ENCODE peak calls at places on chromosome 3, in ten cellular contexts. F, X, R, H, W, A, T, V, K and P are unnamed samples.

GRCh38 chr3:7957024-7957423 is 544.6 kb upstream of the LMCD1 start:
- DNase-seq in F (no peak), X (no peak), R (no peak), H (no peak), W (no peak), A (no peak), T (no peak), V (no peak), K (no peak), P (no peak)

GRCh38 chr3:55604414-55604813 is 117.3 kb upstream of the WNT5A start:
- DNase-seq in F (no peak), X (no peak), R (no peak), H (no peak), W (no peak), A (no peak), T (no peak), V (no peak), K (no peak), P (no peak)

GRCh38 chr3:123229145-123229544 is 27.4 kb downstream of the SEC22A start:
- DNase-seq in F (no peak), X (no peak), R (no peak), H (no peak), W (no peak), A (no peak), T (no peak), V (peak; percentile 2), K (no peak), P (no peak)

GRCh38 chr3:4738737-4739274 is 240.4 kb upstream of the BHLHE40 start:
- DNase-seq in F (no peak), X (no peak), R (no peak), H (no peak), W (no peak), A (no peak), T (no peak), V (no peak), K (no peak), P (no peak)

GRCh38 chr3:37144806-37145205 is 29.6 kb downstream of the LRRFIP2 start:
- DNase-seq in F (no peak), X (no peak), R (peak; percentile 30), H (no peak), W (no peak), A (no peak), T (no peak), V (no peak), K (no peak), P (no peak)

GRCh38 chr3:43584043-43584826 is 37.6 kb downstream of the ANO10 start:
- DNase-seq in F (no peak), X (no peak), R (no peak), H (no peak), W (no peak), A (no peak), T (no peak), V (peak; percentile 65), K (no peak), P (no peak)

GRCh38 chr3:162547321-162547720 is 1050.7 kb downstream of the OTOL1 start:
- DNase-seq in F (no peak), X (no peak), R (no peak), H (no peak), W (no peak), A (no peak), T (no peak), V (no peak), K (no peak), P (no peak)

GRCh38 chr3:37320276-37320675 is 145.9 kb upstream of the LRRFIP2 start:
- DNase-seq in F (no peak), X (no peak), R (no peak), H (no peak), W (no peak), A (no peak), T (no peak), V (no peak), K (no peak), P (no peak)

GRCh38 chr3:135516143-135516542 is 449.4 kb upstream of the PPP2R3A start:
- DNase-seq in F (no peak), X (no peak), R (peak; percentile 4), H (no peak), W (no peak), A (no peak), T (peak; percentile 84), V (peak; percentile 41), K (no peak), P (no peak)

GRCh38 chr3:135513106-135514063 is 452.1 kb upstream of the PPP2R3A start:
- DNase-seq in F (no peak), X (no peak), R (no peak), H (no peak), W (peak; percentile 67), A (no peak), T (peak; percentile 80), V (peak; percentile 76), K (no peak), P (no peak)

DNA sequence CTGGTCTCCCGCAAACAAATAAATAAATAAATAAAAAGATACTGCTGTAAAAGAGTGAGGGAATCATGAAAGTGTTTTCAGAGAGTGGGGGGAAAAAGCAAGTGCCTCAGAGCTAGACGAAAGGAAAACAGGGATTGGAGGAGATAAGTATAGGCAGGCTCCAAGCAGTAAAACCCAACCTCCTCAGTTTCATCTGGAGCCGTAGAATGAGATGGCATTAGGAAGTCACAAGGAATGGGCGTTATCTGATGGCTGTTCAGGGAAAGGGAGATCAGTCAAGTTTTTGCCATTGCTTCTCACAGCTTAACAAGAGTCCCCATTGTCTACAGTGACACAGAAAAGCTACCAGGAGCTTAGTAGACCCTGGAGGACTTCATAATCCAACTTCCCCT is 451.5 kb upstream of the PPP2R3A start:
- DNase-seq in F (no peak), X (no peak), R (no peak), H (no peak), W (no peak), A (no peak), T (peak; percentile 45), V (no peak), K (no peak), P (no peak)
- H3K27ac ChIP-seq in F (no peak overlapping the region), X (no peak overlapping the region), R (no peak overlapping the region), H (no peak overlapping the region), W (peak overlapping the region; percentile 62), A (no peak overlapping the region), T (no peak overlapping the region), V (no peak overlapping the region), K (no peak overlapping the region), P (no peak overlapping the region)

GRCh38 chr3:113006350-113007056 is 15.7 kb downstream of the GTPBP8 start:
- DNase-seq in F (no peak), X (no peak), R (no peak), H (no peak), W (no peak), A (no peak), T (no peak), V (no peak), K (no peak), P (no peak)

GRCh38 chr3:113000691-113001090 is 9.9 kb downstream of the GTPBP8 start:
- DNase-seq in F (no peak), X (no peak), R (no peak), H (no peak), W (no peak), A (no peak), T (no peak), V (no peak), K (no peak), P (no peak)

GRCh38 chr3:113005622-113006021 is 14.8 kb downstream of the GTPBP8 start:
- DNase-seq in F (no peak), X (no peak), R (no peak), H (no peak), W (no peak), A (no peak), T (no peak), V (no peak), K (no peak), P (no peak)

GRCh38 chr3:113002033-113002432 is 11.2 kb downstream of the GTPBP8 start:
- DNase-seq in F (no peak), X (no peak), R (no peak), H (no peak), W (no peak), A (no peak), T (no peak), V (no peak), K (no peak), P (no peak)

DNA sequence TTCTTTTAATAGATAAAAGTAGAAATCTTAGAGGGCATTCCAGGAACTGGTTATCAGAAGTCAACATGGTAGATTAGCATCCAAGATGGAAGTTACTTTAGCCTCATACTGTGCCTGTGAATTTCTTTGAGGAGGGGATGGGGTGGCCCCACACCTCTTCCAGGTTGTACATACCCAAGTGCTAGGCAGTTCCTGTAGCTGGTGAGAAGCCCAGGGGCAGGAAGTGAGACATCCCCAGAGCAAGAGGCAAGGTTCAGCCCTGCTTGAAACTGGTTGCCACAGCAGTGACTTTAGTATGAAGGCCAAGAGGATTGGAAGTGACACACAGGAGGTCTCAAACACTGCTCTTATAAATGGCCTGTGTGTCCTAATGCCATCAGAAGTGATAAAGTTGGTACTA is 11.9 kb downstream of the GTPBP8 start:
- DNase-seq in F (no peak), X (no peak), R (no peak), H (no peak), W (no peak), A (no peak), T (no peak), V (no peak), K (no peak), P (no peak)
- H3K36me3 ChIP-seq in F (peaks cover 100% of the 10 kb centered on the region), X (peaks cover 85% of the 10 kb centered on the region), R (peaks cover 60% of the 10 kb centered on the region), H (no peaks in the 10 kb centered on the region), W (no peaks in the 10 kb centered on the region), A (no peaks in the 10 kb centered on the region), T (peaks cover 38% of the 10 kb centered on the region), V (peaks cover 32% of the 10 kb centered on the region), K (no peaks in the 10 kb centered on the region), P (peaks cover 56% of the 10 kb centered on the region)

GRCh38 chr3:42012935-42013651 is 51.2 kb upstream of the ULK4 start:
- DNase-seq in F (peak; percentile 83), X (peak; percentile 32), R (peak; percentile 37), H (peak; percentile 86), W (peak; percentile 65), A (peak; percentile 56), T (no peak), V (peak; percentile 51), K (no peak), P (no peak)
- TF ChIP-seq POLR2A in F (no peak), X (no peak), R (no peak), H (peak; percentile 79), W (peak; percentile 49), A (no peak), T (no peak), V (no peak), K (no peak), P (no peak)

GRCh38 chr3:112131111-112131510 is 1.9 kb downstream of the GCSAM start:
- DNase-seq in F (no peak), X (no peak), R (no peak), H (no peak), W (no peak), A (no peak), T (no peak), V (no peak), K (no peak), P (no peak)

GRCh38 chr3:112130638-112130993 is 2.4 kb downstream of the GCSAM start:
- DNase-seq in F (no peak), X (no peak), R (no peak), H (no peak), W (no peak), A (no peak), T (no peak), V (no peak), K (no peak), P (no peak)

GRCh38 chr3:112132554-112132953 is 494 bp downstream of the GCSAM start:
- DNase-seq in F (no peak), X (no peak), R (no peak), H (no peak), W (no peak), A (no peak), T (no peak), V (no peak), K (no peak), P (no peak)

GRCh38 chr3:112132975-112133448 is at the start of gene GCSAM:
- DNase-seq in F (peak; percentile 44), X (peak; percentile 40), R (no peak), H (peak; percentile 58), W (peak; percentile 38), A (no peak), T (no peak), V (no peak), K (no peak), P (no peak)

DNA sequence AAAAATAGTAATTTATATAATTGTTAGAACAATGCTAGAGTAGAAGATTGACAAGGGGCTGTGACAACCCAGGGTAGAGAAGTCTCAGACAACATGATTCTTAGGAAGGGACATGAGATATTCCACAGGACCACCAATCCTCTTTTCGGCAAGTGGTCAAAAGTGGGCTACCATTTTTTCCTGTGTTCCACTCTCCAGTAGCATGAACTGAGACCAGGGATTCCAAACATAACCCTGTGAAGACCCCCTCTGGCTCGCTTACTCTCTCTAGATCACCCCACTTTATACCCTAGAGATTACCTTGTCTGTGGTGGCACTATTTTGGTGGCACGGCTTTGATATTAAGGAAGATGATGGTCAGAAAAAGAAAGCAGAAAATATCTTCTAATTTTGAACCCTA is 960 bp downstream of the GCSAM start:
- DNase-seq in F (no peak), X (no peak), R (no peak), H (no peak), W (no peak), A (no peak), T (no peak), V (no peak), K (no peak), P (no peak)
- H3K27ac ChIP-seq in F (no peak overlapping the region), X (no peak overlapping the region), R (no peak overlapping the region), H (no peak overlapping the region), W (no peak overlapping the region), A (no peak overlapping the region), T (no peak overlapping the region), V (no peak overlapping the region), K (no peak overlapping the region), P (no peak overlapping the region)